ENCODE peak calls at places on chromosomes 11 and 22, in seven cellular contexts. One of them, this sample, is unnamed.

GRCh38 chr11:113153847-113154246 is 160.5 kb upstream of the TTC12 start:
- DNase-seq in HFFc6: no peak
- DNase-seq in Panc1: no peak
- DNase-seq in nephron progenitor cell: no peak
- DNase-seq in endothelial cell: no peak
- DNase-seq in MCF 10A: no peak
- DNase-seq in progenitor cell of endocrine pancreas: no peak
- DNase-seq in this sample: no peak

GRCh38 chr22:29306175-29306829 is at the start of gene GAS2L1:
- DNase-seq in Panc1: no peak
- DNase-seq in HFFc6: peak; percentile 78
- DNase-seq in endothelial cell: peak; percentile 88
- DNase-seq in MCF 10A: peak; percentile 81
- DNase-seq in progenitor cell of endocrine pancreas: peak; percentile 64
- DNase-seq in nephron progenitor cell: peak; percentile 84
- DNase-seq in this sample: no peak

GRCh38 chr11:78424334-78425270 is 7.0 kb upstream of the GAB2 start:
- DNase-seq in HFFc6: no peak
- DNase-seq in Panc1: no peak
- DNase-seq in progenitor cell of endocrine pancreas: no peak
- DNase-seq in MCF 10A: no peak
- DNase-seq in endothelial cell: no peak
- DNase-seq in nephron progenitor cell: no peak
- DNase-seq in this sample: no peak

GRCh38 chr22:19325296-19325950 is 33.9 kb upstream of the CLTCL1 start:
- DNase-seq in endothelial cell: no peak
- DNase-seq in Panc1: no peak
- DNase-seq in nephron progenitor cell: no peak
- DNase-seq in progenitor cell of endocrine pancreas: no peak
- DNase-seq in MCF 10A: peak; percentile 34
- DNase-seq in HFFc6: peak; percentile 5
- DNase-seq in this sample: no peak

GRCh38 chr22:31332886-31333285 is 13.3 kb downstream of the PATZ1 start:
- DNase-seq in nephron progenitor cell: no peak
- DNase-seq in HFFc6: peak; percentile 42
- DNase-seq in Panc1: no peak
- DNase-seq in MCF 10A: no peak
- DNase-seq in progenitor cell of endocrine pancreas: no peak
- DNase-seq in endothelial cell: no peak
- DNase-seq in this sample: no peak

GRCh38 chr11:68968306-68969255 is 12.2 kb downstream of the MRGPRD start:
- DNase-seq in Panc1: no peak
- DNase-seq in HFFc6: peak; percentile 11
- DNase-seq in MCF 10A: no peak
- DNase-seq in endothelial cell: no peak
- DNase-seq in progenitor cell of endocrine pancreas: no peak
- DNase-seq in nephron progenitor cell: no peak
- DNase-seq in this sample: no peak

GRCh38 chr11:57491371-57492061 is 24.0 kb downstream of the SLC43A1 start:
- DNase-seq in MCF 10A: peak; percentile 43
- DNase-seq in Panc1: no peak
- DNase-seq in endothelial cell: peak; percentile 70
- DNase-seq in nephron progenitor cell: peak; percentile 54
- DNase-seq in progenitor cell of endocrine pancreas: peak; percentile 41
- DNase-seq in HFFc6: no peak
- DNase-seq in this sample: peak; percentile 47

GRCh38 chr11:102448869-102449224 is 3.7 kb downstream of the TMEM123 start:
- DNase-seq in MCF 10A: no peak
- DNase-seq in HFFc6: no peak
- DNase-seq in Panc1: no peak
- DNase-seq in endothelial cell: no peak
- DNase-seq in progenitor cell of endocrine pancreas: no peak
- DNase-seq in nephron progenitor cell: no peak
- DNase-seq in this sample: no peak

GRCh38 chr11:46594383-46594718 is 528 bp upstream of the AMBRA1 start:
- DNase-seq in MCF 10A: no peak
- DNase-seq in progenitor cell of endocrine pancreas: no peak
- DNase-seq in endothelial cell: no peak
- DNase-seq in nephron progenitor cell: no peak
- DNase-seq in Panc1: no peak
- DNase-seq in HFFc6: peak; percentile 3
- DNase-seq in this sample: no peak

GRCh38 chr11:115931684-115932083 is 427.5 kb upstream of the CADM1 start:
- DNase-seq in nephron progenitor cell: no peak
- DNase-seq in progenitor cell of endocrine pancreas: no peak
- DNase-seq in HFFc6: no peak
- DNase-seq in Panc1: no peak
- DNase-seq in endothelial cell: no peak
- DNase-seq in MCF 10A: no peak
- DNase-seq in this sample: no peak

GRCh38 chr11:60429272-60429671 is at the start of gene MS4A5:
- DNase-seq in MCF 10A: no peak
- DNase-seq in Panc1: no peak
- DNase-seq in progenitor cell of endocrine pancreas: no peak
- DNase-seq in nephron progenitor cell: no peak
- DNase-seq in endothelial cell: no peak
- DNase-seq in HFFc6: no peak
- DNase-seq in this sample: no peak

GRCh38 chr11:78310500-78310909 is 107.1 kb downstream of the GAB2 start:
- DNase-seq in HFFc6: no peak
- DNase-seq in MCF 10A: no peak
- DNase-seq in progenitor cell of endocrine pancreas: no peak
- DNase-seq in nephron progenitor cell: no peak
- DNase-seq in endothelial cell: no peak
- DNase-seq in Panc1: no peak
- DNase-seq in this sample: no peak

GRCh38 chr11:117933930-117934329 is 4.7 kb upstream of the TMPRSS13 start:
- DNase-seq in endothelial cell: no peak
- DNase-seq in progenitor cell of endocrine pancreas: no peak
- DNase-seq in Panc1: no peak
- DNase-seq in MCF 10A: no peak
- DNase-seq in nephron progenitor cell: no peak
- DNase-seq in HFFc6: no peak
- DNase-seq in this sample: no peak

DNA sequence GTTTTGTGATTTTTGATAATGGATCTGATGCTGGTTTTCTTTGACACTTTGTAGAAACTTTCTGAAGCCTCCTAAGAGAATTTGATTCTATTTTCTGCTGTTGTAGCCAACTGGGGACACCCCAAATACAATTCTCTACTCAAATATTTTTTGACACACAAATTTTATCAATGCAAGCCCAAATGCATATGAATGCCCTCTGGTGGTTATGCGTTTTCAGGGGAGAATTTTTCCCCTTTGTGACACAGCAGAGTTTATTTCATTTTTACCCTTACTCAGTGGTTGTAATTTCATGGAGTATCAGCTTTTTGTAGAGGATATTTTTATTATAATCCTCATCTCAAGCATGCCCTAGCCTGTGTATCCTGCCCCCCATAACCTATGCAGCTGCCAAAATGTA is 44.7 kb upstream of the MTMR2 start:
- DNase-seq in progenitor cell of endocrine pancreas: no peak
- DNase-seq in nephron progenitor cell: no peak
- DNase-seq in Panc1: no peak
- DNase-seq in MCF 10A: peak; percentile 44
- DNase-seq in endothelial cell: no peak
- DNase-seq in HFFc6: peak; percentile 10
- DNase-seq in this sample: no peak
- TF ChIP-seq CTCF in progenitor cell of endocrine pancreas: no peak
- TF ChIP-seq CTCF in nephron progenitor cell: no peak
- TF ChIP-seq CTCF in Panc1: peak; percentile 43
- TF ChIP-seq CTCF in MCF 10A: peak; percentile 27
- TF ChIP-seq CTCF in endothelial cell: no peak
- TF ChIP-seq CTCF in HFFc6: peak; percentile 71
- TF ChIP-seq CTCF in this sample: no peak

GRCh38 chr11:17498475-17498874 is 21.8 kb upstream of the ABCC8 start:
- DNase-seq in endothelial cell: no peak
- DNase-seq in progenitor cell of endocrine pancreas: no peak
- DNase-seq in Panc1: no peak
- DNase-seq in MCF 10A: no peak
- DNase-seq in nephron progenitor cell: peak; percentile 30
- DNase-seq in HFFc6: no peak
- DNase-seq in this sample: no peak
- TF ChIP-seq CTCF in endothelial cell: no peak
- TF ChIP-seq CTCF in progenitor cell of endocrine pancreas: peak; percentile 57
- TF ChIP-seq CTCF in Panc1: no peak
- TF ChIP-seq CTCF in MCF 10A: no peak
- TF ChIP-seq CTCF in nephron progenitor cell: peak; percentile 53
- TF ChIP-seq CTCF in HFFc6: peak; percentile 69
- TF ChIP-seq CTCF in this sample: no peak

GRCh38 chr11:100827934-100828661 is 141.0 kb downstream of the ARHGAP42 start:
- DNase-seq in Panc1: no peak
- DNase-seq in nephron progenitor cell: peak; percentile 10
- DNase-seq in HFFc6: no peak
- DNase-seq in progenitor cell of endocrine pancreas: peak; percentile 24
- DNase-seq in MCF 10A: peak; percentile 34
- DNase-seq in endothelial cell: peak; percentile 51
- DNase-seq in this sample: no peak
- TF ChIP-seq CTCF in Panc1: peak; percentile 48
- TF ChIP-seq CTCF in nephron progenitor cell: peak; percentile 23
- TF ChIP-seq CTCF in HFFc6: peak; percentile 39
- TF ChIP-seq CTCF in progenitor cell of endocrine pancreas: peak; percentile 61
- TF ChIP-seq CTCF in MCF 10A: no peak
- TF ChIP-seq CTCF in endothelial cell: peak; percentile 55
- TF ChIP-seq CTCF in this sample: no peak

GRCh38 chr11:61769169-61769920 is 16.9 kb downstream of the MYRF start:
- DNase-seq in HFFc6: no peak
- DNase-seq in MCF 10A: no peak
- DNase-seq in endothelial cell: no peak
- DNase-seq in nephron progenitor cell: peak; percentile 48
- DNase-seq in progenitor cell of endocrine pancreas: peak; percentile 41
- DNase-seq in Panc1: no peak
- DNase-seq in this sample: no peak
- TF ChIP-seq CTCF in HFFc6: peak; percentile 71
- TF ChIP-seq CTCF in MCF 10A: no peak
- TF ChIP-seq CTCF in endothelial cell: peak; percentile 37
- TF ChIP-seq CTCF in nephron progenitor cell: peak; percentile 50
- TF ChIP-seq CTCF in progenitor cell of endocrine pancreas: peak; percentile 70
- TF ChIP-seq CTCF in Panc1: no peak
- TF ChIP-seq CTCF in this sample: no peak

GRCh38 chr11:120950880-120951279 is 73.0 kb upstream of the TBCEL start:
- DNase-seq in endothelial cell: no peak
- DNase-seq in HFFc6: no peak
- DNase-seq in MCF 10A: no peak
- DNase-seq in Panc1: no peak
- DNase-seq in nephron progenitor cell: no peak
- DNase-seq in progenitor cell of endocrine pancreas: no peak
- DNase-seq in this sample: no peak

GRCh38 chr11:120940297-120940847 is 83.5 kb upstream of the TBCEL start:
- DNase-seq in nephron progenitor cell: no peak
- DNase-seq in endothelial cell: no peak
- DNase-seq in HFFc6: no peak
- DNase-seq in Panc1: no peak
- DNase-seq in MCF 10A: no peak
- DNase-seq in progenitor cell of endocrine pancreas: no peak
- DNase-seq in this sample: no peak

GRCh38 chr11:120941000-120941399 is 82.9 kb upstream of the TBCEL start:
- DNase-seq in endothelial cell: no peak
- DNase-seq in progenitor cell of endocrine pancreas: no peak
- DNase-seq in HFFc6: no peak
- DNase-seq in nephron progenitor cell: no peak
- DNase-seq in Panc1: no peak
- DNase-seq in MCF 10A: no peak
- DNase-seq in this sample: no peak

GRCh38 chr11:120942701-120943100 is 81.2 kb upstream of the TBCEL start:
- DNase-seq in nephron progenitor cell: no peak
- DNase-seq in HFFc6: no peak
- DNase-seq in endothelial cell: no peak
- DNase-seq in progenitor cell of endocrine pancreas: no peak
- DNase-seq in Panc1: no peak
- DNase-seq in MCF 10A: no peak
- DNase-seq in this sample: no peak

DNA sequence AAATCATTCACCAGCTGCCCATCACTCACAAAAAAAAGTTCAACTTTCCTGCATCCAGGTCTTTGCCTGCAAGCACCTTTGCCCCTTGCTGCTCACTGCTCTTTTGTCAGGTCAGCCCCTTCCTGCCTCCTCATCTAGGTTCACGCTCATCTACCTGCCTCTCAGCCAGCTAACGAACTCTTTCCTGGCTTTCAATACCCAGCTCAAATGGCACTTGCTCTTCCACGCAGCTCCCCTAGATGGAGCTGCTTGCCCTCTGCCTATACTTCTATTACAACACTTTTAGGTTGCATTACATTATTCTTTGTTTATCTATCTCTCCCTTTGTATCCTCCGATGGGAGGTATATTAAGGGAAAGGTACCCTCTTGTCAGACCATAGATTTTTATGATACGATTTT is 78.9 kb upstream of the TBCEL start:
- DNase-seq in HFFc6: no peak
- DNase-seq in Panc1: no peak
- DNase-seq in nephron progenitor cell: no peak
- DNase-seq in MCF 10A: no peak
- DNase-seq in endothelial cell: no peak
- DNase-seq in progenitor cell of endocrine pancreas: no peak
- DNase-seq in this sample: no peak
- TF ChIP-seq CTCF in HFFc6: peak; percentile 43
- TF ChIP-seq CTCF in Panc1: peak; percentile 56
- TF ChIP-seq CTCF in nephron progenitor cell: no peak
- TF ChIP-seq CTCF in MCF 10A: peak; percentile 25
- TF ChIP-seq CTCF in endothelial cell: no peak
- TF ChIP-seq CTCF in progenitor cell of endocrine pancreas: no peak
- TF ChIP-seq CTCF in this sample: peak; percentile 28

GRCh38 chr22:50606561-50607365 is 6.2 kb downstream of the MAPK8IP2 start:
- DNase-seq in endothelial cell: no peak
- DNase-seq in progenitor cell of endocrine pancreas: no peak
- DNase-seq in Panc1: no peak
- DNase-seq in MCF 10A: no peak
- DNase-seq in HFFc6: no peak
- DNase-seq in nephron progenitor cell: no peak
- DNase-seq in this sample: no peak

GRCh38 chr22:50607366-50608020 is 6.9 kb downstream of the MAPK8IP2 start:
- DNase-seq in nephron progenitor cell: no peak
- DNase-seq in HFFc6: no peak
- DNase-seq in MCF 10A: no peak
- DNase-seq in Panc1: no peak
- DNase-seq in progenitor cell of endocrine pancreas: no peak
- DNase-seq in endothelial cell: no peak
- DNase-seq in this sample: no peak

GRCh38 chr22:50605349-50606074 is 4.9 kb downstream of the MAPK8IP2 start:
- DNase-seq in progenitor cell of endocrine pancreas: no peak
- DNase-seq in nephron progenitor cell: no peak
- DNase-seq in MCF 10A: no peak
- DNase-seq in Panc1: no peak
- DNase-seq in endothelial cell: no peak
- DNase-seq in HFFc6: no peak
- DNase-seq in this sample: no peak

GRCh38 chr22:50604623-50605348 is 4.2 kb downstream of the MAPK8IP2 start:
- DNase-seq in MCF 10A: no peak
- DNase-seq in HFFc6: no peak
- DNase-seq in Panc1: no peak
- DNase-seq in progenitor cell of endocrine pancreas: no peak
- DNase-seq in endothelial cell: no peak
- DNase-seq in nephron progenitor cell: no peak
- DNase-seq in this sample: no peak

DNA sequence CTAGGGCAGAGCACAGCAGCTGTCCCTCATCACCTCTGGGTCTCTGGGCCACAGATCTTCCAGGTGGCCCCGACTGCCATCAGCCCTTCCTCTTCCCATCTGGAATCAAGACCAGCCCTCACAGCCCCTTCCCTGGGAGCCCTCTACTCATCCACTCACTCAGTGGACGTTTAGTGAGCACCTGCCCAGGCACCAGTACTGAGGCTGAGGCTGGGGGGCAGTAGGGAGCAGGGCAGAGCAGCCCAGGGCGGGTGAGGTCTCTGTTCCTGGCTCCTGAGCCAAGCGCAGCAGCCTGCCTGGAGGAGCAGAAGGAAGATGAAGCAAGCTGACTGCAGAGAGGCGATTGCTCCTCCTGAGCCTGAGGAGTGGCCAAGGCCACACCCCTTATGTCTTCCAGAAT is 5.5 kb downstream of the MAPK8IP2 start:
- DNase-seq in HFFc6: no peak
- DNase-seq in MCF 10A: no peak
- DNase-seq in progenitor cell of endocrine pancreas: no peak
- DNase-seq in Panc1: no peak
- DNase-seq in endothelial cell: no peak
- DNase-seq in nephron progenitor cell: no peak
- DNase-seq in this sample: no peak
- TF ChIP-seq CTCF in HFFc6: peak; percentile 11
- TF ChIP-seq CTCF in MCF 10A: no peak
- TF ChIP-seq CTCF in progenitor cell of endocrine pancreas: no peak
- TF ChIP-seq CTCF in Panc1: no peak
- TF ChIP-seq CTCF in endothelial cell: no peak
- TF ChIP-seq CTCF in nephron progenitor cell: no peak
- TF ChIP-seq CTCF in this sample: no peak

This sample was measured in natural killer cell.